ENCODE peak calls at places on chromosomes 6 and 20, in eight cellular contexts. R is Peyer's patch, G is IMR-90, F is dorsolateral prefrontal cortex, E is brain microvascular endothelial cell, D is A673, K is left lung, U is fibroblast of pulmonary artery. I is an unnamed sample.

GRCh38 chr20:60786686-60787217 is 465.3 kb upstream of the CDH4 start:
- DNase-seq in D (no peak), G (no peak), U (no peak), K (no peak), R (no peak), E (no peak), F (no peak), I (no peak)

GRCh38 chr6:42138630-42139619 is 3.5 kb downstream of the C6orf132 start:
- DNase-seq in E (no peak), R (no peak), D (peak; percentile 44), U (no peak), K (no peak), G (peak; percentile 42), F (no peak), I (no peak)

GRCh38 chr6:3693879-3694278 is 57.6 kb downstream of the PXDC1 start:
- DNase-seq in D (no peak), R (no peak), K (no peak), G (no peak), U (no peak), E (no peak), F (no peak), I (peak; percentile 23)

GRCh38 chr6:80333342-80333741 is 226.9 kb downstream of the BCKDHB start:
- DNase-seq in K (no peak), D (peak; percentile 43), F (no peak), E (no peak), U (no peak), R (no peak), G (no peak), I (no peak)

GRCh38 chr20:20915855-20916254 is 190.3 kb downstream of the LINC00237 start:
- DNase-seq in R (no peak), U (no peak), G (no peak), K (no peak), D (no peak), F (no peak), E (no peak), I (no peak)

GRCh38 chr6:81981812-81982211 is 229.3 kb upstream of the TENT5A start:
- DNase-seq in K (no peak), D (peak; percentile 11), U (peak; percentile 75), G (peak; percentile 79), R (no peak), E (peak; percentile 75), F (no peak), I (peak; percentile 81)

GRCh38 chr6:32432050-32432450 is 7.6 kb upstream of the HLA-DRA start:
- DNase-seq in D (peak; percentile 38), G (peak; percentile 30), F (no peak), R (no peak), K (no peak), U (peak; percentile 55), E (no peak), I (peak; percentile 64)

GRCh38 chr6:44117397-44118128 is 9.7 kb downstream of the MRPL14 start:
- DNase-seq in K (no peak), G (no peak), F (no peak), D (no peak), U (no peak), R (no peak), E (no peak), I (peak; percentile 10)

GRCh38 chr6:78598966-78599365 is 268.4 kb upstream of the IRAK1BP1 start:
- DNase-seq in K (no peak), R (no peak), D (peak; percentile 60), F (no peak), U (peak; percentile 94), E (peak; percentile 91), G (peak; percentile 97), I (peak; percentile 90)

GRCh38 chr20:3222635-3223600 is 13.6 kb downstream of the ITPA start:
- DNase-seq in K (no peak), F (no peak), E (no peak), U (no peak), D (no peak), R (peak; percentile 65), G (no peak), I (no peak)

GRCh38 chr6:30748851-30749540 is 4.6 kb upstream of the IER3 start:
- DNase-seq in R (no peak), K (no peak), E (no peak), G (peak; percentile 48), U (peak; percentile 63), D (no peak), F (no peak), I (no peak)

GRCh38 chr6:35552285-35552917 is 39.7 kb upstream of the TULP1 start:
- DNase-seq in K (no peak), D (peak; percentile 37), G (peak; percentile 35), R (peak; percentile 24), F (no peak), E (peak; percentile 45), U (peak; percentile 63), I (peak; percentile 68)

GRCh38 chr20:62831361-62831788 is 14.5 kb downstream of the COL9A3 start:
- DNase-seq in U (no peak), E (no peak), K (peak; percentile 69), F (no peak), G (no peak), D (no peak), R (no peak), I (no peak)

GRCh38 chr20:20712004-20712473 is 405 bp downstream of the RALGAPA2 start:
- DNase-seq in R (no peak), K (no peak), F (peak; percentile 46), E (no peak), G (no peak), U (no peak), D (no peak), I (no peak)

GRCh38 chr6:118029967-118030366 is 122.9 kb downstream of the SLC35F1 start:
- DNase-seq in U (no peak), K (no peak), E (no peak), R (no peak), F (no peak), G (no peak), D (no peak), I (no peak)

GRCh38 chr6:42292002-42292735 is 74.5 kb upstream of the MRPS10 start:
- DNase-seq in D (no peak), U (peak; percentile 83), F (no peak), G (peak; percentile 80), R (no peak), E (peak; percentile 85), K (no peak), I (peak; percentile 64)

GRCh38 chr20:39291301-39291700 is 329.2 kb downstream of the DHX35 start:
- DNase-seq in U (no peak), E (no peak), R (no peak), D (peak; percentile 66), F (no peak), K (no peak), G (no peak), I (no peak)

GRCh38 chr6:63576985-63577712 is 4.9 kb downstream of the LOC128125822 start:
- DNase-seq in U (no peak), G (no peak), F (no peak), K (no peak), D (no peak), E (no peak), R (no peak), I (no peak)

GRCh38 chr6:135289816-135290215 is 108.7 kb downstream of the MYB start:
- DNase-seq in R (no peak), U (no peak), D (peak; percentile 61), G (no peak), E (no peak), K (no peak), F (no peak), I (no peak)

GRCh38 chr20:16647875-16648597 is 74.8 kb upstream of the KIF16B start:
- DNase-seq in K (no peak), R (no peak), U (no peak), G (no peak), F (no peak), D (no peak), E (no peak), I (no peak)

GRCh38 chr20:10519361-10520048 is 84.4 kb downstream of the SLX4IP start:
- DNase-seq in D (no peak), F (no peak), U (peak; percentile 60), E (peak; percentile 63), G (peak; percentile 85), K (no peak), R (no peak), I (peak; percentile 60)

DNA sequence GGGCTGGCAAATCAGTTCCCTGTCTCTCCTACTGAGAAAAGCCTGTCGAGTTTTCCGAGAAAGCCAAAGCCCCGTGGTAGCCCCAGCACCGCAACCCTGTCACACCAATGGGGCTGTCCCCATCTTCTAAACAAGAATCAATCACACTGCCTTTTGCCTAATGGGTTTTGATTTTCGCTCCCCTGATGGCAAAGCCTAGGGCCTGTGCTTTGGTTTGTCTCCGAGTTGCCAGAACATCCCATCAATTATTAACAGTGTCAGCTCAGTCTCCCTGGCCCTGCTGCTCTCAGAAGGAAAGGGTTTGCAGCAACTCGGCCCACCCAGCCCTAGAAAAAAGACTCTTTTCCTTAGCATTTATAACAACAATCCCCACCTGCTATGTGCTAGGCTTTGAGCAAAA is 4.2 kb downstream of the KCNB1 start:
- DNase-seq in K (no peak), F (no peak), U (no peak), D (no peak), G (no peak), E (no peak), R (no peak), I (no peak)
- H3K4me3 ChIP-seq in K (no peak overlapping the region), F (peak overlapping the region; percentile 12), U (no peak overlapping the region), D (no peak overlapping the region), G (no peak overlapping the region), E (no peak overlapping the region), R (no peak overlapping the region), I (no peak overlapping the region)

DNA sequence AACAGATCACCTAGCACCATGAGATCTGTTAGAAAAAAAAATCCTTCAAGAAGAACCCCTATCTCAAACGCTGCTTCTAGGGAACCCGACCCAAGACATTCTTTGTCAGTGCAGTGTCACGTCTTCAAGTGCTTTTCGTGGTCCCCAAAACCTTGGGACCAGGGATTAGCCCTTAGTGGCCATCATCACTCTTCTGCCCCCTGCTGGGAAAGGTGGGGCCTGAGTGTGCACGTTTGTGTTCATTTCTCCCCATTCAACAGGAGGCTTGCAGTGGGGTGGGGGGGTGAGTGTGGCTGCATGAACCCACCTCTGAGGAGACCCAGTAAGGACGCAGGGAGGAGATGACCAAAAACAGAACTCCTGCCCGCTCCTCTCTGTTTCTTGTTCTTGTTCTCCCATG is 218.2 kb upstream of the RNF24 start:
- DNase-seq in G (no peak), F (no peak), R (no peak), K (no peak), D (no peak), U (no peak), E (no peak), I (no peak)
- TF ChIP-seq CTCF in G (peak; percentile 15), F (no peak), R (no peak), K (no peak), D (peak; percentile 32), U (peak; percentile 22), E (peak; percentile 36), I (peak; percentile 11)

DNA sequence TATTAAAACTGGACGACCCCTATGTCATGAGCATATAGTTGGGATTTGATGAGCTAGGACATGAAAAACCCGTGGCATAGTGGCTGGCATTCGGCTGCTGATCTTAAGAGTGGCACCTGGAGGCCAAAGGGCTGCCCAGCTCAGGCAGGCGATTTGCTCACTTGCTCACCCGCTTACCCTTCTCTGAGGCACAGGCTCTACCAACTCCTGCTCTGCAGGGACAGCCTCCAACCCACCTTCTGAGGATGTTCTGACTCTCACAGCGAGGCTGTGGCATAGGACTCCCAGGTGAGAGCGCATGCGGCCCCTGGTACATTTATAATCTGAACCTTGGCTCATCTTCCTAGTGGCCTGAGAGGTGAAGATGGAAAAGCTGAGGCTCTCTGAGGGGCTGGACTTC is 995 bp downstream of the RSPO4 start:
- DNase-seq in E (no peak), R (no peak), D (no peak), G (no peak), F (no peak), K (no peak), U (no peak), I (no peak)
- H3K4me3 ChIP-seq in E (no peak overlapping the region), R (no peak overlapping the region), D (no peak overlapping the region), G (no peak overlapping the region), F (no peak overlapping the region), K (no peak overlapping the region), U (no peak overlapping the region), I (no peak overlapping the region)

GRCh38 chr6:39251406-39251805 is 22.1 kb upstream of the KCNK5 start:
- DNase-seq in F (no peak), G (no peak), K (no peak), R (no peak), E (no peak), U (no peak), D (no peak), I (no peak)
- TF ChIP-seq CTCF in F (no peak), G (no peak), K (no peak), R (no peak), E (no peak), U (no peak), D (no peak), I (no peak)

I was measured in choroid plexus epithelial cell.